ENCODE peak calls at places on chromosomes 5 and 9, in seven cellular contexts. A is activated CD8-positive, alpha-beta T cell treated with anti-CD3 and anti-CD28 coated beads for 36 hours; R is ACHN; G is NCI-H1092; D is bronchial epithelial cell; M is stromal cell of bone marrow; Y is stimulated activated naive CD8-positive, alpha-beta T cell treated with anti-CD3 and anti-CD28 coated beads, Interleukin-15, amount 100 ng/mL, for 72 hours. K is an unnamed sample.

GRCh38 chr9:112503170-112503569 is 16.5 kb downstream of the KIAA1958 start:
- DNase-seq in A (no peak), M (no peak), G (no peak), R (no peak), Y (no peak), D (no peak), K (no peak)

GRCh38 chr9:34163439-34163838 is 15.4 kb upstream of the UBAP1 start:
- DNase-seq in G (no peak), D (peak), M (no peak), Y (no peak), R (no peak), A (no peak), K (peak)

GRCh38 chr9:4499917-4500316 is 9.6 kb downstream of the SLC1A1 start:
- DNase-seq in M (no peak), G (no peak), R (no peak), Y (no peak), A (no peak), D (no peak), K (no peak)

GRCh38 chr5:57887851-57888621 is 405.4 kb upstream of the ACTBL2 start:
- DNase-seq in Y (no peak), D (peak), A (no peak), R (peak), M (peak), G (peak), K (peak)

GRCh38 chr5:78671609-78672008 is 23.0 kb upstream of the LHFPL2 start:
- DNase-seq in M (no peak), R (no peak), A (no peak), D (no peak), G (no peak), Y (no peak), K (no peak)

GRCh38 chr5:69364414-69364813 is 4.9 kb downstream of the AK6 start:
- DNase-seq in G (no peak), Y (no peak), R (peak), A (peak), M (no peak), D (peak), K (peak)

GRCh38 chr5:181173027-181173419 is 25.6 kb downstream of the OR2V2 start:
- DNase-seq in D (no peak), Y (no peak), A (peak), R (peak), M (no peak), G (no peak), K (no peak)

GRCh38 chr5:181188700-181189362 is 16.2 kb downstream of the TRIM7 start:
- DNase-seq in A (peak), Y (peak), G (no peak), M (no peak), D (peak), R (peak), K (peak)

GRCh38 chr9:37337301-37337905 is 85.1 kb upstream of the GRHPR start:
- DNase-seq in R (no peak), G (peak), D (no peak), Y (no peak), A (no peak), M (no peak), K (no peak)

GRCh38 chr5:157961176-157961575 is 102.2 kb upstream of the CLINT1 start:
- DNase-seq in A (no peak), R (no peak), M (no peak), D (no peak), Y (no peak), G (peak), K (no peak)